ENCODE peak calls at places on chromosomes 7 and 10, in seven cellular contexts. D is A549, K is uterus, H is thyroid gland, V is lower leg skin, G is IMR-90, I is body of pancreas. R is an unnamed sample.

GRCh38 chr7:129975309-129975708 is 22.5 kb upstream of the UBE2H start:
- DNase-seq in D (no peak), K (no peak), H (peak; percentile 46), V (no peak), G (no peak), I (peak; percentile 60), R (no peak)

GRCh38 chr10:98619446-98619845 is 172.7 kb upstream of the HPS1 start:
- DNase-seq in D (no peak), K (no peak), H (no peak), V (no peak), G (no peak), I (no peak), R (no peak)

GRCh38 chr10:101897633-101898032 is 54.0 kb upstream of the KCNIP2 start:
- DNase-seq in D (no peak), K (no peak), H (peak; percentile 84), V (no peak), G (peak; percentile 75), I (peak; percentile 62), R (no peak)

GRCh38 chr10:75040576-75040975 is 70.9 kb upstream of the SAMD8 start:
- DNase-seq in D (no peak), K (no peak), H (no peak), V (no peak), G (no peak), I (no peak), R (no peak)

GRCh38 chr10:102283488-102283887 is 38.2 kb downstream of the GBF1 start:
- DNase-seq in D (no peak), K (no peak), H (no peak), V (no peak), G (no peak), I (no peak), R (no peak)

GRCh38 chr7:158098125-158099030 is 489.2 kb downstream of the PTPRN2 start:
- DNase-seq in D (no peak), K (no peak), H (no peak), V (peak; percentile 74), G (no peak), I (no peak), R (peak; percentile 14)

GRCh38 chr10:132715791-132716680 is 69.9 kb downstream of the NKX6-2 start:
- DNase-seq in D (no peak), K (no peak), H (no peak), V (peak; percentile 79), G (no peak), I (no peak), R (no peak)

GRCh38 chr7:121076350-121077164 is 88.0 kb downstream of the CPED1 start:
- DNase-seq in D (no peak), K (no peak), H (no peak), V (no peak), G (peak; percentile 93), I (no peak), R (no peak)

GRCh38 chr7:116601426-116601825 is 70.6 kb upstream of the MET start:
- DNase-seq in D (no peak), K (no peak), H (no peak), V (no peak), G (no peak), I (no peak), R (no peak)

GRCh38 chr7:7693881-7694280 is 24.5 kb downstream of the RPA3 start:
- DNase-seq in D (peak; percentile 53), K (no peak), H (no peak), V (no peak), G (peak; percentile 92), I (no peak), R (no peak)

GRCh38 chr7:14834456-14834855 is 68.1 kb downstream of the DGKB start:
- DNase-seq in D (no peak), K (no peak), H (no peak), V (no peak), G (peak; percentile 43), I (no peak), R (peak; percentile 19)

GRCh38 chr7:11341285-11341944 is 367.7 kb downstream of the PHF14 start:
- DNase-seq in D (peak; percentile 47), K (no peak), H (no peak), V (no peak), G (no peak), I (no peak), R (no peak)

GRCh38 chr7:16801111-16801542 is 3.7 kb downstream of the AGR2 start:
- DNase-seq in D (peak; percentile 80), K (no peak), H (no peak), V (no peak), G (peak; percentile 83), I (no peak), R (no peak)

GRCh38 chr7:137717811-137718271 is 128.9 kb downstream of the DGKI start:
- DNase-seq in D (no peak), K (no peak), H (peak; percentile 4), V (no peak), G (peak; percentile 63), I (no peak), R (no peak)

GRCh38 chr7:77386165-77386824 is 29.9 kb downstream of the GSAP start:
- DNase-seq in D (no peak), K (no peak), H (no peak), V (no peak), G (no peak), I (no peak), R (no peak)

GRCh38 chr7:151886783-151887182 is 9.9 kb upstream of the PRKAG2 start:
- DNase-seq in D (no peak), K (no peak), H (no peak), V (peak; percentile 83), G (no peak), I (no peak), R (no peak)

GRCh38 chr7:99372275-99373085 is 2.0 kb upstream of the ARPC1B start:
- DNase-seq in D (no peak), K (no peak), H (peak; percentile 96), V (no peak), G (peak; percentile 47), I (peak; percentile 67), R (no peak)

GRCh38 chr7:148669907-148670306 is 28.8 kb upstream of the CUL1 start:
- DNase-seq in D (no peak), K (no peak), H (no peak), V (no peak), G (peak; percentile 24), I (no peak), R (no peak)

GRCh38 chr10:106189254-106189653 is 975.3 kb downstream of the SORCS1 start:
- DNase-seq in D (peak; percentile 33), K (no peak), H (peak; percentile 20), V (no peak), G (no peak), I (peak; percentile 54), R (no peak)

GRCh38 chr7:16484453-16485158 is 19.1 kb upstream of the SOSTDC1 start:
- DNase-seq in D (peak; percentile 87), K (no peak), H (no peak), V (no peak), G (peak; percentile 82), I (no peak), R (no peak)

GRCh38 chr10:126253613-126254002 is 134.7 kb downstream of the ADAM12 start:
- DNase-seq in D (no peak), K (peak; percentile 37), H (no peak), V (no peak), G (no peak), I (no peak), R (no peak)

GRCh38 chr10:91856637-91857036 is 52.6 kb downstream of the FGFBP3 start:
- DNase-seq in D (peak; percentile 37), K (no peak), H (no peak), V (no peak), G (no peak), I (no peak), R (no peak)
- TF ChIP-seq CTCF in D (peak; percentile 40), K (no peak), H (peak; percentile 28), V (no peak), G (no peak), I (peak; percentile 15), R (no peak)

GRCh38 chr10:95181731-95182130 is 12.3 kb upstream of the ACSM6 start:
- DNase-seq in D (no peak), K (no peak), H (no peak), V (no peak), G (peak; percentile 61), I (no peak), R (no peak)

GRCh38 chr10:95178797-95179196 is 15.2 kb upstream of the ACSM6 start:
- DNase-seq in D (no peak), K (no peak), H (no peak), V (no peak), G (no peak), I (no peak), R (no peak)

GRCh38 chr10:95183132-95183450 is 10.9 kb upstream of the ACSM6 start:
- DNase-seq in D (no peak), K (no peak), H (no peak), V (no peak), G (peak; percentile 10), I (no peak), R (no peak)

GRCh38 chr10:95187617-95188016 is 6.4 kb upstream of the ACSM6 start:
- DNase-seq in D (no peak), K (no peak), H (no peak), V (no peak), G (no peak), I (no peak), R (no peak)

DNA sequence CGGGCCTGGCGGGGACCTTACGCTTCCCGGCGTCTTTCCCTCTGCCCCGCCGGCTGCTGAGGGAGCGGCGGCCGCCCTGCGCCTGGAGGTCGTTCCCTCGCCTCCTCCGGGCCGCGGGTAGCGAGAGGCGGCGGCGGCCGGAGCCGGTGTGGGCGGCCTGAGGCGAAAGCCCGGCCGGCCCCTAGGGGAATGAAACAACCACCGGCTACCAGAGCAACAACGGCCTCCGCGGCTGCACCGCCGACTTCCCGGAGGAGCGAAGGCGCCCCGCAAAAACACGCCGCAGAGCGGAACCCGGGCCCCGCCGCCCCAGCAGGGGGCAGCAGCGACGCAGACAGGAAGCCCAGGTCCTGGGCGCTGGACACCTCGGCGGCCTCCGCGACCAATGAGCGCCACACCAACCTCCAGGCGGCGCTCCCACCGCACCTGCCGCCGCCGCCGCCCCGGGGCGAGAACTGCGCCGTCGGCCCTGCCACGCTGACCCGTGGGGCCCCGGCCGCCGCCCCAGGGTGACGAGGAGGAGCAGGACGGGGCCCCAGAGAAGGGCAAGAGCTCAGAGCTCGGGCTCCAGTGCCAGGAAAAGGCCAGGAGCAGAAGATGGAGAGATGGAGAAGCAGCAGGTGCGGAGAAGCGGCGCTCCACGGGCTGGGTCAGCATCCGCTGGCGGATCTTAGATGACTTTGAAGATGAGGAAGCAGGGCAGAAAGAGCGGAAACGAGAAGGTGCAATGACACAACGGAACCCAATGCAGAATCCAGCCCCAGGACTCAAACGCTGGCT is 10.4 kb upstream of the ACSM6 start:
- DNase-seq in D (peak; percentile 92), K (peak; percentile 70), H (peak; percentile 90), V (peak; percentile 94), G (peak; percentile 71), I (peak; percentile 96), R (peak; percentile 84)
- TF ChIP-seq POLR2A in D (peak; percentile 27), K (peak; percentile 26), H (peak; percentile 56), V (no peak), G (no peak), I (peak; percentile 80), R (peak; percentile 65)

GRCh38 chr7:70006411-70006920 is 408.2 kb downstream of the AUTS2 start:
- DNase-seq in D (no peak), K (no peak), H (no peak), V (no peak), G (no peak), I (no peak), R (no peak)
- TF ChIP-seq CTCF in D (no peak), K (no peak), H (no peak), V (no peak), G (no peak), I (no peak), R (no peak)

GRCh38 chr7:76328390-76328789 is 25.9 kb downstream of the HSPB1 start:
- DNase-seq in D (no peak), K (no peak), H (no peak), V (no peak), G (no peak), I (no peak), R (no peak)
- TF ChIP-seq POLR2A in D (no peak), K (no peak), H (no peak), V (no peak), G (no peak), I (no peak), R (no peak)

GRCh38 chr7:34087892-34088891 is 182.9 kb downstream of the BMPER start:
- DNase-seq in D (peak; percentile 62), K (no peak), H (no peak), V (no peak), G (peak; percentile 40), I (peak; percentile 28), R (no peak)
- TF ChIP-seq CTCF in D (peak; percentile 57), K (no peak), H (no peak), V (no peak), G (peak; percentile 61), I (peak; percentile 33), R (peak; percentile 18)